ENCODE peak calls at places on chromosomes 4 and X, in five cellular contexts. R is cardiac fibroblast, I is GM23248, U is NAMALWA, G is epithelial cell of esophagus. J is an unnamed sample.

GRCh38 chr4:54440394-54441223 is 211.5 kb downstream of the PDGFRA start:
- DNase-seq in R (peak; percentile 54), U (peak; percentile 9), G (peak; percentile 51), I (peak; percentile 68), J (peak; percentile 47)

GRCh38 chr4:170093978-170094377 is 4.2 kb upstream of the AADAT start:
- DNase-seq in G (no peak), R (no peak), U (no peak), I (no peak), J (no peak)

GRCh38 chr4:184097240-184097619 is 120.4 kb downstream of the ENPP6 start:
- DNase-seq in G (no peak), U (no peak), I (peak; percentile 20), R (peak; percentile 3), J (no peak)

GRCh38 chr4:5821665-5822358 is 71.1 kb downstream of the CRMP1 start:
- DNase-seq in U (no peak), G (no peak), R (no peak), I (peak; percentile 38), J (no peak)

GRCh38 chr4:83910693-83911092 is 374.8 kb downstream of the GPAT3 start:
- DNase-seq in R (no peak), U (no peak), I (no peak), G (no peak), J (no peak)

GRCh38 chrX:27597506-27597905 is 7.4 kb downstream of the DCAF8L2 start:
- DNase-seq in U (no peak), G (no peak), I (no peak), R (peak; percentile 38), J (no peak)

GRCh38 chr4:85092943-85093342 is 126.5 kb upstream of the WDFY3 start:
- DNase-seq in R (no peak), I (no peak), U (no peak), G (no peak), J (no peak)

GRCh38 chrX:338836-339400 is 20.3 kb upstream of the GTPBP6 start:
- DNase-seq in U (no peak), R (no peak), G (no peak), I (peak; percentile 10), J (no peak)

GRCh38 chr4:105542032-105542431 is 10.4 kb upstream of the ARHGEF38 start:
- DNase-seq in U (no peak), G (no peak), I (no peak), R (no peak), J (no peak)

GRCh38 chrX:12197030-12197429 is 58.8 kb downstream of the FRMPD4 start:
- DNase-seq in I (no peak), G (no peak), U (no peak), R (no peak), J (no peak)

GRCh38 chr4:105709081-105709450 is 482 bp downstream of the GSTCD start:
- DNase-seq in G (peak; percentile 45), R (peak; percentile 18), I (peak; percentile 57), U (peak; percentile 61), J (peak; percentile 37)

GRCh38 chrX:33725556-33726232 is 406.4 kb downstream of the FAM47A start:
- DNase-seq in R (no peak), G (peak; percentile 54), U (no peak), I (no peak), J (no peak)

GRCh38 chr4:85964298-85964697 is 395.6 kb downstream of the MAPK10 start:
- DNase-seq in I (no peak), U (no peak), G (no peak), R (no peak), J (peak; percentile 16)

GRCh38 chr4:43456383-43456782 is 563.9 kb downstream of the GRXCR1 start:
- DNase-seq in I (peak; percentile 75), G (peak; percentile 83), U (no peak), R (peak; percentile 87), J (peak; percentile 23)

GRCh38 chr4:167232805-167233522 is 1.3 kb downstream of the SPOCK3 start:
- DNase-seq in R (no peak), I (no peak), G (no peak), U (no peak), J (no peak)

GRCh38 chr4:27278615-27279014 is 418.0 kb downstream of the STIM2 start:
- DNase-seq in I (peak; percentile 49), G (peak; percentile 31), R (no peak), U (peak; percentile 15), J (peak; percentile 47)

GRCh38 chr4:2871911-2872310 is 28.3 kb downstream of the ADD1 start:
- DNase-seq in I (no peak), G (no peak), R (no peak), U (no peak), J (no peak)

GRCh38 chr4:118911162-118911791 is 22.6 kb downstream of the SYNPO2 start:
- DNase-seq in U (no peak), G (peak; percentile 25), R (no peak), I (peak; percentile 54), J (peak; percentile 59)

GRCh38 chr4:182280439-182281111 is 37.4 kb downstream of the TENM3 start:
- DNase-seq in R (peak; percentile 43), G (no peak), U (no peak), I (no peak), J (peak; percentile 16)

GRCh38 chrX:3046253-3046909 is 5.1 kb downstream of the ARSF start:
- DNase-seq in G (no peak), R (no peak), U (no peak), I (no peak), J (peak; percentile 0)

GRCh38 chrX:32483534-32484136 is 727.7 kb downstream of the DMD start:
- DNase-seq in I (peak; percentile 4), R (peak; percentile 0), U (peak; percentile 13), G (no peak), J (no peak)

GRCh38 chr4:56244681-56245080 is 142.6 kb downstream of the AASDH start:
- DNase-seq in I (no peak), U (no peak), R (no peak), G (no peak), J (no peak)

GRCh38 chr4:4627111-4627510 is 85.3 kb upstream of the STX18 start:
- DNase-seq in U (no peak), R (no peak), G (no peak), I (no peak), J (no peak)

GRCh38 chr4:25862411-25863346 is at the start of gene SEL1L3:
- DNase-seq in R (peak; percentile 40), G (peak; percentile 44), U (peak; percentile 49), I (peak; percentile 54), J (no peak)

GRCh38 chr4:40437741-40438383 is 102.7 kb downstream of the CHRNA9 start:
- DNase-seq in R (no peak), U (no peak), G (no peak), I (no peak), J (no peak)

GRCh38 chr4:121307441-121308327 is 73.1 kb downstream of the QRFPR start:
- DNase-seq in G (peak; percentile 94), I (peak; percentile 69), R (peak; percentile 76), U (peak; percentile 68), J (peak; percentile 44)